ENCODE peak calls at places on chromosomes 11 and 22, in six cellular contexts. One of them, this sample, is unnamed.

GRCh38 chr11:11344045-11344444 is 9.0 kb downstream of the CSNK2A3 start:
- DNase-seq in HCT116: no peak
- DNase-seq in A549: no peak
- DNase-seq in ovary: no peak
- DNase-seq in uterus: no peak
- DNase-seq in K562: no peak
- DNase-seq in this sample: no peak

GRCh38 chr11:72673284-72673942 is 809 bp downstream of the PDE2A start:
- DNase-seq in HCT116: no peak
- DNase-seq in A549: no peak
- DNase-seq in ovary: no peak
- DNase-seq in uterus: no peak
- DNase-seq in K562: no peak
- DNase-seq in this sample: no peak

GRCh38 chr22:49398115-49398514 is 429.6 kb downstream of the BRD1 start:
- DNase-seq in HCT116: no peak
- DNase-seq in A549: no peak
- DNase-seq in ovary: no peak
- DNase-seq in uterus: no peak
- DNase-seq in K562: no peak
- DNase-seq in this sample: no peak

GRCh38 chr22:17074648-17075002 is 10.2 kb upstream of the IL17RA start:
- DNase-seq in HCT116: no peak
- DNase-seq in A549: no peak
- DNase-seq in ovary: no peak
- DNase-seq in uterus: no peak
- DNase-seq in K562: no peak
- DNase-seq in this sample: peak

GRCh38 chr11:92222701-92223100 is 1.9 kb upstream of the FAT3 start:
- DNase-seq in HCT116: no peak
- DNase-seq in A549: no peak
- DNase-seq in ovary: no peak
- DNase-seq in uterus: no peak
- DNase-seq in K562: no peak
- DNase-seq in this sample: no peak

GRCh38 chr11:2653930-2654739 is 45.7 kb downstream of the KCNQ1OT1 start:
- DNase-seq in HCT116: no peak
- DNase-seq in A549: no peak
- DNase-seq in ovary: no peak
- DNase-seq in uterus: no peak
- DNase-seq in K562: no peak
- DNase-seq in this sample: no peak

GRCh38 chr11:16785520-16786128 is 47.2 kb downstream of the C11orf58 start:
- DNase-seq in HCT116: peak
- DNase-seq in A549: peak
- DNase-seq in ovary: peak
- DNase-seq in uterus: peak
- DNase-seq in K562: peak
- DNase-seq in this sample: peak

GRCh38 chr11:72528121-72528520 is 93.8 kb upstream of the CLPB start:
- DNase-seq in HCT116: no peak
- DNase-seq in A549: no peak
- DNase-seq in ovary: no peak
- DNase-seq in uterus: no peak
- DNase-seq in K562: no peak
- DNase-seq in this sample: no peak

GRCh38 chr11:13216019-13217006 is 61.3 kb upstream of the BMAL1 start:
- DNase-seq in HCT116: peak
- DNase-seq in A549: peak
- DNase-seq in ovary: no peak
- DNase-seq in uterus: no peak
- DNase-seq in K562: no peak
- DNase-seq in this sample: peak

GRCh38 chr11:73647459-73648100 is 1.2 kb downstream of the PLEKHB1 start:
- DNase-seq in HCT116: peak
- DNase-seq in A549: peak
- DNase-seq in ovary: peak
- DNase-seq in uterus: peak
- DNase-seq in K562: peak
- DNase-seq in this sample: peak

GRCh38 chr11:7677801-7678201 is 4.5 kb upstream of the CYB5R2 start:
- DNase-seq in HCT116: no peak
- DNase-seq in A549: no peak
- DNase-seq in ovary: no peak
- DNase-seq in uterus: no peak
- DNase-seq in K562: no peak
- DNase-seq in this sample: peak

GRCh38 chr11:113831314-113831713 is 44.1 kb downstream of the USP28 start:
- DNase-seq in HCT116: no peak
- DNase-seq in A549: no peak
- DNase-seq in ovary: no peak
- DNase-seq in uterus: no peak
- DNase-seq in K562: no peak
- DNase-seq in this sample: no peak

GRCh38 chr11:20723366-20723765 is 54.0 kb downstream of the NELL1 start:
- DNase-seq in HCT116: no peak
- DNase-seq in A549: no peak
- DNase-seq in ovary: no peak
- DNase-seq in uterus: no peak
- DNase-seq in K562: no peak
- DNase-seq in this sample: no peak

GRCh38 chr22:30650508-30651116 is 15.0 kb downstream of the SLC35E4 start:
- DNase-seq in HCT116: no peak
- DNase-seq in A549: no peak
- DNase-seq in ovary: no peak
- DNase-seq in uterus: no peak
- DNase-seq in K562: no peak
- DNase-seq in this sample: no peak

GRCh38 chr11:117189941-117190544 is 9.1 kb upstream of the TAGLN start:
- DNase-seq in HCT116: no peak
- DNase-seq in A549: no peak
- DNase-seq in ovary: no peak
- DNase-seq in uterus: peak
- DNase-seq in K562: no peak
- DNase-seq in this sample: no peak

GRCh38 chr11:73171762-73172161 is 29.6 kb upstream of the FCHSD2 start:
- DNase-seq in HCT116: no peak
- DNase-seq in A549: no peak
- DNase-seq in ovary: no peak
- DNase-seq in uterus: no peak
- DNase-seq in K562: no peak
- DNase-seq in this sample: peak

GRCh38 chr11:77791301-77791700 is 29.2 kb downstream of the RSF1 start:
- DNase-seq in HCT116: no peak
- DNase-seq in A549: no peak
- DNase-seq in ovary: no peak
- DNase-seq in uterus: no peak
- DNase-seq in K562: no peak
- DNase-seq in this sample: no peak

GRCh38 chr11:117873828-117874125 is 2.7 kb downstream of the FXYD6 start:
- DNase-seq in HCT116: no peak
- DNase-seq in A549: no peak
- DNase-seq in ovary: no peak
- DNase-seq in uterus: no peak
- DNase-seq in K562: no peak
- DNase-seq in this sample: no peak

GRCh38 chr22:38754247-38755154 is 1.3 kb downstream of the SUN2 start:
- DNase-seq in HCT116: no peak
- DNase-seq in A549: no peak
- DNase-seq in ovary: peak
- DNase-seq in uterus: peak
- DNase-seq in K562: no peak
- DNase-seq in this sample: peak

GRCh38 chr11:57316017-57316416 is 8.7 kb downstream of the TNKS1BP1 start:
- DNase-seq in HCT116: no peak
- DNase-seq in A549: no peak
- DNase-seq in ovary: no peak
- DNase-seq in uterus: no peak
- DNase-seq in K562: no peak
- DNase-seq in this sample: no peak

GRCh38 chr11:65718964-65719492 is 1.6 kb downstream of the RNASEH2C start:
- DNase-seq in HCT116: no peak
- DNase-seq in A549: no peak
- DNase-seq in ovary: no peak
- DNase-seq in uterus: no peak
- DNase-seq in K562: no peak
- DNase-seq in this sample: peak

GRCh38 chr11:41377709-41378394 is 81.6 kb downstream of the LRRC4C start:
- DNase-seq in HCT116: no peak
- DNase-seq in A549: no peak
- DNase-seq in ovary: no peak
- DNase-seq in uterus: no peak
- DNase-seq in K562: no peak
- DNase-seq in this sample: no peak

GRCh38 chr11:2794419-2794795 is 91.2 kb downstream of the CDKN1C start:
- DNase-seq in HCT116: no peak
- DNase-seq in A549: no peak
- DNase-seq in ovary: peak
- DNase-seq in uterus: no peak
- DNase-seq in K562: no peak
- DNase-seq in this sample: no peak

GRCh38 chr11:2588809-2589537 is 110.8 kb downstream of the KCNQ1OT1 start:
- DNase-seq in HCT116: no peak
- DNase-seq in A549: no peak
- DNase-seq in ovary: no peak
- DNase-seq in uterus: no peak
- DNase-seq in K562: no peak
- DNase-seq in this sample: no peak

GRCh38 chr11:73916435-73916834 is 34.4 kb upstream of the DNAJB13 start:
- DNase-seq in HCT116: no peak
- DNase-seq in A549: no peak
- DNase-seq in ovary: no peak
- DNase-seq in uterus: no peak
- DNase-seq in K562: peak
- DNase-seq in this sample: peak

GRCh38 chr11:1573847-1574255 is 1.8 kb upstream of the DUSP8 start:
- DNase-seq in HCT116: peak
- DNase-seq in A549: no peak
- DNase-seq in ovary: no peak
- DNase-seq in uterus: peak
- DNase-seq in K562: no peak
- DNase-seq in this sample: no peak

GRCh38 chr22:46027219-46028068 is 50.5 kb upstream of the WNT7B start:
- DNase-seq in HCT116: no peak
- DNase-seq in A549: no peak
- DNase-seq in ovary: peak
- DNase-seq in uterus: peak
- DNase-seq in K562: peak
- DNase-seq in this sample: no peak

GRCh38 chr11:67268684-67269268 is 2.5 kb downstream of the GRK2 start:
- DNase-seq in HCT116: no peak
- DNase-seq in A549: no peak
- DNase-seq in ovary: peak
- DNase-seq in uterus: no peak
- DNase-seq in K562: no peak
- DNase-seq in this sample: no peak

GRCh38 chr11:67271212-67271547 is 4.9 kb downstream of the GRK2 start:
- DNase-seq in HCT116: no peak
- DNase-seq in A549: no peak
- DNase-seq in ovary: no peak
- DNase-seq in uterus: no peak
- DNase-seq in K562: no peak
- DNase-seq in this sample: no peak

GRCh38 chr11:67269401-67270255 is 3.4 kb downstream of the GRK2 start:
- DNase-seq in HCT116: no peak
- DNase-seq in A549: no peak
- DNase-seq in ovary: peak
- DNase-seq in uterus: peak
- DNase-seq in K562: no peak
- DNase-seq in this sample: no peak

GRCh38 chr11:67271548-67272284 is 5.4 kb downstream of the GRK2 start:
- DNase-seq in HCT116: no peak
- DNase-seq in A549: no peak
- DNase-seq in ovary: peak
- DNase-seq in uterus: no peak
- DNase-seq in K562: no peak
- DNase-seq in this sample: no peak

GRCh38 chr11:67270256-67271211 is 4.3 kb downstream of the GRK2 start:
- DNase-seq in HCT116: no peak
- DNase-seq in A549: no peak
- DNase-seq in ovary: peak
- DNase-seq in uterus: peak
- DNase-seq in K562: no peak
- DNase-seq in this sample: no peak
- TF ChIP-seq POLR2A in HCT116: no peak
- TF ChIP-seq POLR2A in A549: no peak
- TF ChIP-seq POLR2A in ovary: no peak
- TF ChIP-seq POLR2A in uterus: no peak
- TF ChIP-seq POLR2A in K562: no peak
- TF ChIP-seq POLR2A in this sample: no peak

DNA sequence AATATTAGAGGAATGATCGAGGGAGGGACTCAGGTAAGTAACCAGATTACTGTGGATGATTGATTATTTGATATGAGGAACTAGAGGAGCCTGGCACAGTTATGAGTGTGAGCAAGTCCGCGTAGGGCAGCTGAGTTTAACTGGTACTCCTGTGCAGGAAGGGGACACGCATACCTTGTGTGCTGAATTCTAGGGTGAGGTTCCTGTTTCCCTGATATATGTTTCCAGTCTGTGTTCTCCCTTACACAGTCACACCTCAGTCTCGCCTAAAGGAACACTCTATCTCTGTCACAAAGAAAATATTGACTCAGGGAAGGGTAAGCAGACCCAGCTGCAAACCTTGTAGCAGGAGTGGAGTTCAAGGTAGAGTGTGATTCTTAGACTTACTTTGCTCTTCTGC is 17.4 kb downstream of the SGSM3 start:
- DNase-seq in HCT116: no peak
- DNase-seq in A549: no peak
- DNase-seq in ovary: no peak
- DNase-seq in uterus: no peak
- DNase-seq in K562: no peak
- DNase-seq in this sample: no peak
- TF ChIP-seq POLR2A in HCT116: no peak
- TF ChIP-seq POLR2A in A549: no peak
- TF ChIP-seq POLR2A in ovary: no peak
- TF ChIP-seq POLR2A in uterus: no peak
- TF ChIP-seq POLR2A in K562: no peak
- TF ChIP-seq POLR2A in this sample: no peak

GRCh38 chr11:58578635-58579191 is at the start of gene ZFP91:
- DNase-seq in HCT116: peak
- DNase-seq in A549: peak
- DNase-seq in ovary: peak
- DNase-seq in uterus: peak
- DNase-seq in K562: peak
- DNase-seq in this sample: peak
- TF ChIP-seq POLR2A in HCT116: no peak
- TF ChIP-seq POLR2A in A549: peak
- TF ChIP-seq POLR2A in ovary: peak
- TF ChIP-seq POLR2A in uterus: peak
- TF ChIP-seq POLR2A in K562: peak
- TF ChIP-seq POLR2A in this sample: no peak

DNA sequence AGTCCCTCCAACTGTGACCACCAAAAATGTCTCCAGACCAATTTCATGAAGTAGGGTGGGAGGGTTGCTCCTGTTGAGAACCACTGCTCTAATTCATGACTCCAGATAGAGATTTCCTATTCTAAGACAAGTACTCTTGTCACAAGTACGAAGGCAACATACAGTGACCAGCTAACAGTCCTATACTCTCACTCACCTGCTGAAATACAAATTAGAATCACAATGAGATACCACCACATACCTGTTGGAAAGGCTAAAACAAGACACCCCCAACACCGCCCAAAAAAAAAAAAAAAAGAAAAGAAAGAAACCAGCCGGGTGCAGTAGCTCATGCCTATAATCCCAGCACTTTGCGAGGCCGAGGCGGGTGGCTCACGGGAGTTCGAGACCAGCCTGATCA is 310.5 kb downstream of the SWAP70 start:
- DNase-seq in HCT116: no peak
- DNase-seq in A549: no peak
- DNase-seq in ovary: no peak
- DNase-seq in uterus: no peak
- DNase-seq in K562: no peak
- DNase-seq in this sample: no peak
- TF ChIP-seq POLR2A in HCT116: no peak
- TF ChIP-seq POLR2A in A549: no peak
- TF ChIP-seq POLR2A in ovary: no peak
- TF ChIP-seq POLR2A in uterus: no peak
- TF ChIP-seq POLR2A in K562: no peak
- TF ChIP-seq POLR2A in this sample: no peak

This sample was measured in IMR-90.